ENCODE peak calls at places on chromosomes 2 and 18, in five cellular contexts. P is CD8-positive, alpha-beta T cell; Q is heart left ventricle; T is neural progenitor cell; J is AG09309. W is an unnamed sample.

GRCh38 chr2:225122007-225122406 is 79.7 kb upstream of the DOCK10 start:
- DNase-seq in P (no peak), Q (no peak), T (no peak), J (no peak), W (no peak)

GRCh38 chr2:133266075-133266925 is 302.0 kb downstream of the NCKAP5 start:
- DNase-seq in P (no peak), Q (no peak), T (peak; percentile 60), J (no peak), W (no peak)

GRCh38 chr18:49907346-49907929 is 94.1 kb upstream of the ACAA2 start:
- DNase-seq in P (no peak), Q (no peak), T (no peak), J (no peak), W (no peak)

GRCh38 chr18:51017140-51017874 is 12.7 kb upstream of the SMAD4 start:
- DNase-seq in P (no peak), Q (no peak), T (peak; percentile 87), J (no peak), W (no peak)

GRCh38 chr2:1605659-1606400 is 138.5 kb downstream of the PXDN start:
- DNase-seq in P (no peak), Q (peak; percentile 53), T (no peak), J (no peak), W (no peak)

GRCh38 chr2:158221055-158222021 is 119.7 kb downstream of the UPP2 start:
- DNase-seq in P (no peak), Q (no peak), T (no peak), J (no peak), W (no peak)

GRCh38 chr2:43136862-43137261 is 89.5 kb downstream of the ZFP36L2 start:
- DNase-seq in P (peak; percentile 84), Q (no peak), T (no peak), J (no peak), W (peak; percentile 61)

GRCh38 chr18:60027397-60027796 is 127.6 kb downstream of the PMAIP1 start:
- DNase-seq in P (no peak), Q (no peak), T (no peak), J (no peak), W (no peak)

GRCh38 chr2:208350610-208351009 is 56.0 kb upstream of the PTH2R start:
- DNase-seq in P (no peak), Q (no peak), T (no peak), J (peak; percentile 21), W (no peak)

GRCh38 chr2:40431600-40431955 is 20.3 kb downstream of the SLC8A1 start:
- DNase-seq in P (no peak), Q (peak; percentile 47), T (no peak), J (peak; percentile 68), W (no peak)

GRCh38 chr18:61991836-61992235 is 99.0 kb upstream of the RNF152 start:
- DNase-seq in P (no peak), Q (no peak), T (no peak), J (no peak), W (no peak)

GRCh38 chr2:235966396-235966795 is 201.8 kb downstream of the GBX2 start:
- DNase-seq in P (no peak), Q (no peak), T (no peak), J (no peak), W (no peak)

GRCh38 chr2:43887176-43887575 is 48.4 kb downstream of the ABCG8 start:
- DNase-seq in P (no peak), Q (no peak), T (no peak), J (no peak), W (no peak)

GRCh38 chr18:11553098-11553940 is 56.1 kb upstream of the SLC35G4 start:
- DNase-seq in P (peak; percentile 16), Q (no peak), T (peak; percentile 65), J (no peak), W (no peak)

GRCh38 chr2:208251098-208251497 is 3.8 kb downstream of the IDH1 start:
- DNase-seq in P (no peak), Q (no peak), T (no peak), J (no peak), W (no peak)

GRCh38 chr18:25453556-25454269 is 101.7 kb upstream of the ZNF521 start:
- DNase-seq in P (no peak), Q (no peak), T (no peak), J (peak; percentile 46), W (no peak)

GRCh38 chr2:17976871-17977746 is 98.6 kb downstream of the KCNS3 start:
- DNase-seq in P (no peak), Q (peak; percentile 22), T (no peak), J (peak; percentile 97), W (no peak)

GRCh38 chr2:240892925-240893324 is 3.0 kb downstream of the MAB21L4 start:
- DNase-seq in P (no peak), Q (no peak), T (no peak), J (no peak), W (no peak)

GRCh38 chr2:60512641-60513040 is 40.8 kb downstream of the BCL11A start:
- DNase-seq in P (no peak), Q (no peak), T (no peak), J (no peak), W (no peak)

GRCh38 chr2:58163913-58164312 is 77.2 kb downstream of the FANCL start:
- DNase-seq in P (no peak), Q (no peak), T (no peak), J (no peak), W (no peak)
- TF ChIP-seq CTCF in P (no peak), Q (no peak), T (no peak), J (no peak), W (no peak)

GRCh38 chr2:45168731-45169338 is 159.6 kb upstream of the SIX2 start:
- DNase-seq in P (no peak), Q (no peak), T (peak; percentile 71), J (no peak), W (no peak)

GRCh38 chr2:45169339-45170190 is 160.3 kb upstream of the SIX2 start:
- DNase-seq in P (no peak), Q (peak; percentile 22), T (peak; percentile 68), J (no peak), W (no peak)

GRCh38 chr2:45167885-45168284 is 158.6 kb upstream of the SIX2 start:
- DNase-seq in P (no peak), Q (no peak), T (peak; percentile 30), J (no peak), W (no peak)

GRCh38 chr2:45162711-45163110 is 153.5 kb upstream of the SIX2 start:
- DNase-seq in P (no peak), Q (no peak), T (no peak), J (no peak), W (no peak)

DNA sequence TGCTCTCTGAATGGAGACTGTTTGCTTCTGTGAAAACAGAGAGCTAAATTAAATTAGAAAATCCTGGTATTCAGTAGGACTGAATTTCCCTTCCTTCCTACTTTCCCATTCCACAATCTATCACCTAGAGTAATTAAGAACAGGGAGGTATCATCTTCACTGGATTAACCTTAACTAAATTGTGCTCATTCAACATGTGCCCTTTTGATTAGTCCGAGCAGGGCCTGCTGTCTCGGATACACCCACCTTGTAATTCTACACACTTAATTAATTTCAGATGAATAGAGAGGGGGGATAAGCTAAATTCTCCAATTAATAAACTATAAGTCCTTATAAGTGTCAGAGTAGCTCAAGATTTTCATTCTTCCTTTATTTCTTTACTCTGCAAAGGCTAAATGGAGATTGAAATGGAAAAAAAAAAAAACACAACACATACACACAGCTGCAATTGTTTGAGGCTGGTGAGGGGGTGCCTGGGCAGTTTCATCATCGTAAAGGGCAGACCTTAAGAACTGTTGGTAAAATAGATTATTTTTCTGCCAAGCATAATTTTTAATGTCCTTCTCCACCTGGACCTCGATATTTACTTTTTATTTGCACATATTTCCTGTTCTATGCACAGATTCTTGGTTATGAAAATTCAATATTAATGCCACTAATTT is 157.1 kb upstream of the SIX2 start:
- DNase-seq in P (no peak), Q (no peak), T (peak; percentile 48), J (no peak), W (no peak)
- TF ChIP-seq CTCF in P (no peak), Q (no peak), T (no peak), J (no peak), W (no peak)

DNA sequence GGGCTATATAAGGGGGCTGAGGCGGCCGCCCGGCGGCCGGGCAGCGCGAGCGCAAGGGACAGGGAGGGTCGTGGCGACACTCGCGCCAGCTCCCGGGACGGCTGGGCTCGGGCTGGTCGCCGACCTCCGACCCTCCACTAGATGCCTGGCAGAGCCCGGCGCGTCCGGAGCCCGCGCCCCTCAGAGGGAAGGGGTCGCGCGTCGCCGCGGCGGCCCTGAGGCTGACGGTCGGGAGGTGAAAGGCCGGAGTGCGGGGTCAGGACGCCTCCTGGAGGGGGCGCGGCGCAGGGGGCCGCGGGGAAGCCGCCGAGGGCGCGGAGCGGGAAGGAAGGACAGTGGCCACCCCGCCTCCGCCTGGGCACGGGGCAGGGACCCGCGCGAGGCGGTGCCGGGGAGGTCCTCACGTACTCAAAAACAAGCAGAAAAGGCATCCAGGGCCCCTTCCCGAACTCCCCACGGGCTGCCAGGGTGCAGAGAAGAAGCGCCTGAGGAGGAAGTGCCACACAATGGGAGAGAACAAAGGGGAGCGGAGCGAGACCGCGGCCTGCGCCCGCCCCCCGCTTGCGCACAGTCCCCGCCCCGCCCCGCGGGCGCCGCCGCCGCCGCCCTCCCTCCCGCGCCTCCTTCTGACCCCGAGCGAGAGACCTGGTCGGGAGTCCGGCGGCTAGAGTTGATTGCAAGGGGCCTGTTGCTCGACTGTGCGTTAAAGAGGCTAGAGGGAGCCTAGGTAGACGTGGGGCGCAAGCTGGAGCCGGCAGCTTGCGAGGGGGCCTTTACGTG is 791 bp upstream of the KLF7 start:
- DNase-seq in P (peak; percentile 69), Q (peak; percentile 89), T (peak; percentile 92), J (no peak), W (peak; percentile 57)
- TF ChIP-seq CTCF in P (no peak), Q (peak; percentile 55), T (peak; percentile 40), J (no peak), W (peak; percentile 23)

GRCh38 chr18:76273036-76273545 is 222.0 kb downstream of the ZNF516 start:
- DNase-seq in P (no peak), Q (no peak), T (no peak), J (no peak), W (no peak)

GRCh38 chr18:76273956-76274355 is 221.1 kb downstream of the ZNF516 start:
- DNase-seq in P (no peak), Q (no peak), T (no peak), J (no peak), W (no peak)

GRCh38 chr18:76275913-76276312 is 219.1 kb downstream of the ZNF516 start:
- DNase-seq in P (no peak), Q (no peak), T (no peak), J (no peak), W (no peak)

DNA sequence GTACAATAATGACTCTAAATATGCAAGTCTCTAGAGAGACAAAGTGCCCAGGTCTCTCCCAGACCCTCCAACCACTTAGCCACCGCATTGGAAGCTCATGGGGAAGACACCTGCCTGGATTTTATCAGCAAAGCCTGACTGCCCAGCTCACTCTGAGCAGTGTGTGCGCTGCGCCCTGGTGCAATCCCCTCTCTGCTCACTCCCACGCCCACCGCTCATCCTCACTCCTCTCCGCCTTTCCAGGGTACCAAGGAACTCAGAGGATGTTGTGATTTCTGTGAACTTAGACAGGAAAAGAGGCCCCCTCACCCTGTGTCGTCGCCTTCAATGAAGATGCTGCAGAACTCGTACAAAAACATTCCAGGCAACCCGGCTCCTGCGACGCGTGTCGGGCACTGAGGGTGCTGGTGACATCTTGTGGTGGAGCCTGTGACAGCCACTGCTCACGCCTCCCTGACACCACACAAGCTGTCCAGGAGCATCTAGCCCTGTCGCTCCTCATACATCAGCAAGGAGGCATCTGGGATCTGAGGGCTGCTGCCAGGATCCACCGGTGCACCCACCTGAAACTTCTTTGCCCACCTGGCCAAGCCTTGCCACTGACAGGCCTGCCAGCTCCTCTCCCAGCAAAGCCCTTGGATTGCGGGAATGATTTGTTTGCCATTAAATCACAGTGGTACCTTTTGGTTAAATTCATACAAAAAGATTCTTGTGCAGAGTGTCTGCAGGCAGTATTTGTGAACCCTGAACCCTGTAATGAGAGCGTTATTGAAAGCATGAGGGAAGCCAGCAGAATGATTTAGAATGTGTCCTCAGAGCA is 220.4 kb downstream of the ZNF516 start:
- DNase-seq in P (no peak), Q (no peak), T (peak; percentile 85), J (no peak), W (no peak)
- TF ChIP-seq CTCF in P (no peak), Q (peak; percentile 48), T (peak; percentile 74), J (no peak), W (no peak)

W was measured in natural killer cell.